ENCODE peak calls at places on chromosomes 2 and 18, in ten cellular contexts. T, F, H, B, O, D, A, E, K and I are unnamed samples.

GRCh38 chr18:76351961-76352581 is 143.0 kb downstream of the ZNF516 start:
- DNase-seq in T (peak), F (peak), H (no peak), B (peak), O (peak), D (peak), A (peak), E (no peak), K (peak), I (no peak)

GRCh38 chr2:227612546-227613271 is 1.9 kb downstream of the SCYGR3 start:
- DNase-seq in T (no peak), F (no peak), H (no peak), B (no peak), O (no peak), D (no peak), A (no peak), E (no peak), K (no peak), I (no peak)

GRCh38 chr2:38386831-38387230 is 9.8 kb upstream of the ATL2 start:
- DNase-seq in T (no peak), F (no peak), H (no peak), B (no peak), O (no peak), D (no peak), A (no peak), E (no peak), K (no peak), I (no peak)

GRCh38 chr2:6937157-6937556 is 19.9 kb downstream of the RNF144A start:
- DNase-seq in T (no peak), F (no peak), H (no peak), B (no peak), O (no peak), D (no peak), A (no peak), E (no peak), K (peak), I (no peak)

GRCh38 chr2:136117909-136118818 is at the start of gene CXCR4:
- DNase-seq in T (peak), F (no peak), H (peak), B (no peak), O (peak), D (peak), A (peak), E (peak), K (peak), I (peak)

GRCh38 chr2:67526283-67526682 is 129.2 kb downstream of the ETAA1 start:
- DNase-seq in T (no peak), F (peak), H (no peak), B (no peak), O (no peak), D (no peak), A (no peak), E (no peak), K (no peak), I (no peak)

GRCh38 chr2:237555560-237555959 is 10.8 kb upstream of the PRLH start:
- DNase-seq in T (no peak), F (no peak), H (no peak), B (no peak), O (no peak), D (no peak), A (no peak), E (no peak), K (no peak), I (no peak)

GRCh38 chr2:27191107-27191829 is 20.6 kb upstream of the ATRAID start:
- DNase-seq in T (peak), F (peak), H (peak), B (peak), O (no peak), D (peak), A (no peak), E (peak), K (no peak), I (no peak)

GRCh38 chr2:136765256-136765735 is at the start of gene THSD7B:
- DNase-seq in T (no peak), F (no peak), H (no peak), B (no peak), O (peak), D (no peak), A (no peak), E (no peak), K (no peak), I (no peak)

GRCh38 chr2:115374981-115375380 is 932.5 kb downstream of the DPP10 start:
- DNase-seq in T (no peak), F (no peak), H (no peak), B (no peak), O (no peak), D (no peak), A (no peak), E (no peak), K (no peak), I (no peak)

GRCh38 chr2:152623076-152623740 is 94.1 kb downstream of the PRPF40A start:
- DNase-seq in T (no peak), F (no peak), H (no peak), B (no peak), O (no peak), D (no peak), A (no peak), E (no peak), K (no peak), I (no peak)
- H3K27ac ChIP-seq in T (no peak), F (no peak), H (no peak), B (no peak), O (no peak), D (no peak), A (no peak), E (no peak), K (no peak), I (no peak)

GRCh38 chr2:100272848-100273329 is 49.4 kb downstream of the LONRF2 start:
- DNase-seq in T (peak), F (no peak), H (no peak), B (peak), O (no peak), D (no peak), A (peak), E (no peak), K (no peak), I (no peak)
- H3K4me3 ChIP-seq in T (no peak), F (no peak), H (no peak), B (no peak), O (no peak), D (no peak), A (no peak), E (no peak), K (no peak), I (no peak)

DNA sequence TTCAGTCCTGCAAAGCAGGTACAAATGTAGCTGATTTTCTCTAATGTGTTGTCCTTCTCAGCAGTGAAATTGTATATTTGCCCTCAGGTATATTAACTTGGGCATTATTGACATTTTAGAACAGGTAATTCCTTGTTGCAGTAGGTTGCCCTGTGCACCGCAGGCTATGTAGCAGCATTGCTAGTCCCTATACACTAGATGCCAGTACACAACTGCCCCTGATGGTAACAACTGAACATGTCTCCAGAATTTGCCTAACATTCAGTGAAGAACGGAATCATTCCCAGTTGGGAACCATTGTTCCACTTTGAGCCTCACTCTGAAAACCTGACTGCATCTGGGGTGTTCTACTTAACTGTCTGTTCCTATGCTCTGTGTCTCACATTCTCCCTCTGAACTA is 23.1 kb upstream of the TFPI start:
- DNase-seq in T (no peak), F (no peak), H (no peak), B (no peak), O (no peak), D (peak), A (no peak), E (no peak), K (no peak), I (no peak)
- TF ChIP-seq CTCF in T (no peak), F (peak), H (no peak), B (no peak), O (no peak), D (peak), A (no peak), E (no peak), K (no peak), I (no peak)

DNA sequence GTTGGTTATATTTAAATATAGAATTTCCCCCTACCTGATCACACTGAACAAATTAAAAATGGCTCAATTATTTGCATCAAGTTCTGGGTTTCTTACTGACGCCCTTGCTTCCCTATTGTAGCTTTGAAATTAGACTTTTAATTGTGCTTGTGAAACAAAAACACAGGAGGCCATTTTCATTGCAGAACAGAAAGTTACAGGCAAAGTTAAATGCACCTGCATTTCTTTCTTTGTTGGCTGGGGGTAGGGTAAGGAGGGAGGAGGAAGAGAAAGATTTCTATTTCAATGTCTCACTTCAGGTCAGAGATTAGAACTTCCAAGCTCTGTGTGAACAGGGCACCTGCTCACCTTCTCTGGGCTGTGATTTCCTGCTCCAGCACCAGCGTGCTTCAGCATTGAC is 199.6 kb downstream of the BCL11A start:
- DNase-seq in T (no peak), F (no peak), H (no peak), B (no peak), O (no peak), D (no peak), A (no peak), E (peak), K (no peak), I (no peak)
- H3K27ac ChIP-seq in T (no peak), F (no peak), H (no peak), B (no peak), O (no peak), D (no peak), A (no peak), E (peak), K (no peak), I (no peak)

DNA sequence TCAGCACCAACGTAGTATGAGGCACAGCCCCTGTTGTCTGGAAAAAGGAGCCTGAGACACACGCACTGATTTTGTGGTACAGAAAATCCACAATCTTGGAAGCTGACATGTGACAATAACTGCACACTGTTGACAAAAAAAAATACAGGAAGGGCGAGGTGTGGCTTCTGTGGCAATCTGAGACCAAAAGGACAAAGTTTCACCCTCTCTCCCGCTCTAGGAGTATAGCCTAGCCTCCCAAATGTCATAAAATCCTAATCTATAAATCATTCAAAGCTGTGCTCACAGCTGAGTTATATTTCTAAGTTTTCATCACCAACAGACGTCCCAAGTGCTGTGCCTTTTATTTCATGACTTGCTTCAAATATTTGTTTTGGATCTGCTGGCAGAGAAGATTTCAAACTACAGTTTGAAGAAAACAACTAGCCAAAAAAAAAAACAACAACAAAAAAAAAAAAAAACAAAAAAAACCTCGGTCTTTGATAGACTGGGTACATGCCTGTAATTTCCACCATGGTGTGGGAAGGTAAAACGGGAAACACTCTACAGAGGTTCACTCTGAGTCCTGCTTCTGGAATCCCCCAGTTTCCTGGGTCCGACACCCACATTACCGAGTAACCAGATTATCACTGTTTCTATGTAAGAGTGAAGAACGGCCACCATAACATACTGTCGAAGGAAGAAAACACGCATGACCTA is 61.0 kb downstream of the C2orf76 start:
- DNase-seq in T (no peak), F (no peak), H (no peak), B (no peak), O (no peak), D (no peak), A (no peak), E (no peak), K (no peak), I (no peak)
- H3K4me3 ChIP-seq in T (peak), F (no peak), H (no peak), B (no peak), O (no peak), D (no peak), A (peak), E (no peak), K (no peak), I (no peak)

GRCh38 chr2:14137643-14138042 is 494.9 kb upstream of the LRATD1 start:
- DNase-seq in T (no peak), F (no peak), H (no peak), B (no peak), O (no peak), D (peak), A (no peak), E (no peak), K (no peak), I (no peak)
- TF ChIP-seq CTCF in T (peak), F (peak), H (no peak), B (no peak), O (no peak), D (peak), A (no peak), E (peak), K (no peak), I (no peak)

DNA sequence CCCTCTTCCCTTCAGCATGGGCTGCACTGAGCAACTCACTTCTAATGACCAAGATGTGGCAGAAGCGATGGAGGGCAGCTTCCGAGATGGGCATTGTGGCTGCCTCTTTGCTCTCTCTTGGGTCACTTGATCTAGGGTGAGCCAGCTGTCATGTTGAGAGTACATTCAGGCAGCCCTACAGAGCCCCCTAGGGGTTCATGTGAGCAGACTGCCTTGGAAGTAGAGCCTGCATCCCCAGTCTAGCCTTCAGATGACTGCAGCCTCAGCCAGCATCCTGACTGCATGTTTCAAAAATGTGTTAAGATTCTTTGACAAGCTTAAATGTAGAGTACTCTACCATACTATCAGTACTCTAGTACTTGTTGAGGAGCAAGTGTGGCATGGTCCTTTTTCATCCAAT is 143.9 kb downstream of the NCK2 start:
- DNase-seq in T (no peak), F (no peak), H (no peak), B (no peak), O (no peak), D (peak), A (no peak), E (peak), K (no peak), I (no peak)
- H3K27ac ChIP-seq in T (peak), F (no peak), H (no peak), B (no peak), O (no peak), D (no peak), A (no peak), E (no peak), K (no peak), I (peak)

GRCh38 chr18:78972385-78972918 is 7.2 kb upstream of the SALL3 start:
- DNase-seq in T (no peak), F (no peak), H (no peak), B (no peak), O (no peak), D (no peak), A (no peak), E (no peak), K (no peak), I (no peak)

GRCh38 chr18:78971511-78972245 is 7.9 kb upstream of the SALL3 start:
- DNase-seq in T (no peak), F (no peak), H (no peak), B (no peak), O (no peak), D (no peak), A (no peak), E (no peak), K (no peak), I (no peak)

GRCh38 chr18:78973357-78974083 is 6.1 kb upstream of the SALL3 start:
- DNase-seq in T (no peak), F (no peak), H (no peak), B (no peak), O (no peak), D (no peak), A (no peak), E (no peak), K (no peak), I (no peak)

GRCh38 chr18:78974115-78974740 is 5.4 kb upstream of the SALL3 start:
- DNase-seq in T (no peak), F (no peak), H (no peak), B (no peak), O (no peak), D (no peak), A (no peak), E (no peak), K (no peak), I (no peak)

DNA sequence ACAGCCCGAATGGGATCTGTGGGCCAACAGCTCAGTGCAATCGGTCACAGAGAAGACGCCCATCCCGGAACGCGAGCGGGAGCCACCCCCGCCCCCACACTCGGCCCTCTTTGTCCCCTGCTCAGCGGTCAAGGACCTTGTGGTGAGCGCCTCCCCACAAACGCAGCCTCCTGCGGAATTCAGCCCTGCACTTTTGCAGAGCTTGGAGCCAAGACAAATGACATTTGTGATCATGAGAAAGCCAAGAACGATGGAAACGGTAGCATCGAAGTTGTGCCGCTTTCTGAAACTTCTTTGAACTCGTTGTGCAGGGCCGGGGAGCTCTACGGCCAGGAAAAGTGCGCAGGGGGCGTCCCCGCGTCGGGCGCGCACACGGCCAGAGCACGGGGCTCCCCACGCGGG is 6.7 kb upstream of the SALL3 start:
- DNase-seq in T (no peak), F (no peak), H (no peak), B (no peak), O (no peak), D (no peak), A (no peak), E (no peak), K (no peak), I (no peak)
- H3K4me3 ChIP-seq in T (no peak), F (no peak), H (no peak), B (no peak), O (no peak), D (no peak), A (no peak), E (no peak), K (no peak), I (no peak)

GRCh38 chr18:48951448-48952286 is 902 bp upstream of the SMAD7 start:
- DNase-seq in T (peak), F (peak), H (peak), B (peak), O (peak), D (peak), A (peak), E (peak), K (peak), I (peak)
- TF ChIP-seq CTCF in T (peak), F (no peak), H (no peak), B (no peak), O (no peak), D (no peak), A (peak), E (peak), K (no peak), I (peak)